ENCODE peak calls at places on chromosomes 3 and 15, in ten cellular contexts. M is omental fat pad, Z is MCF 10A, W is foreskin fibroblast, K is cardiac muscle cell, F is IMR-90, O is psoas muscle, C is PC-9, T is thoracic aorta, X is mesothelial cell of epicardium. L is an unnamed sample.

GRCh38 chr3:14435175-14436011 is 33.0 kb downstream of the SLC6A6 start:
- DNase-seq in C (peak), O (no peak), M (no peak), K (peak), X (no peak), W (peak), Z (no peak), T (no peak), F (no peak), L (peak)

GRCh38 chr3:172467170-172467824 is 19.0 kb upstream of the GHSR start:
- DNase-seq in X (no peak), K (peak), C (peak), Z (peak), T (no peak), W (no peak), M (no peak), O (no peak), F (peak), L (no peak)

GRCh38 chr3:117885046-117885445 is 1149.6 kb downstream of the IGSF11 start:
- DNase-seq in T (no peak), W (no peak), O (no peak), F (no peak), Z (no peak), X (no peak), K (no peak), C (no peak), M (no peak), L (no peak)

GRCh38 chr3:39378092-39378491 is 5.1 kb upstream of the SLC25A38 start:
- DNase-seq in C (peak), T (no peak), K (peak), O (no peak), W (peak), M (no peak), X (no peak), Z (peak), F (peak), L (peak)

GRCh38 chr3:105238367-105238766 is 128.3 kb upstream of the ALCAM start:
- DNase-seq in Z (no peak), X (no peak), K (no peak), F (no peak), W (no peak), M (no peak), T (no peak), C (no peak), O (no peak), L (no peak)

GRCh38 chr15:101522091-101522490 is 32.6 kb upstream of the PCSK6 start:
- DNase-seq in O (no peak), X (no peak), M (no peak), Z (no peak), W (no peak), T (no peak), F (no peak), C (no peak), K (no peak), L (no peak)

GRCh38 chr3:125028657-125029056 is 27.1 kb downstream of the HEG1 start:
- DNase-seq in K (no peak), F (no peak), M (no peak), Z (no peak), O (no peak), X (no peak), W (no peak), T (no peak), C (no peak), L (no peak)

GRCh38 chr3:14118400-14119165 is 6.1 kb downstream of the CHCHD4 start:
- DNase-seq in F (peak), O (no peak), C (no peak), X (no peak), M (no peak), K (peak), Z (peak), W (no peak), T (no peak), L (no peak)

GRCh38 chr3:119695480-119695879 is 7.3 kb upstream of the CFAP91 start:
- DNase-seq in Z (peak), W (no peak), T (no peak), M (no peak), K (peak), C (no peak), F (peak), O (no peak), X (no peak), L (no peak)

GRCh38 chr3:155647988-155648591 is 96.8 kb downstream of the PLCH1 start:
- DNase-seq in C (no peak), M (no peak), T (no peak), W (no peak), Z (no peak), O (no peak), X (no peak), F (no peak), K (no peak), L (no peak)

DNA sequence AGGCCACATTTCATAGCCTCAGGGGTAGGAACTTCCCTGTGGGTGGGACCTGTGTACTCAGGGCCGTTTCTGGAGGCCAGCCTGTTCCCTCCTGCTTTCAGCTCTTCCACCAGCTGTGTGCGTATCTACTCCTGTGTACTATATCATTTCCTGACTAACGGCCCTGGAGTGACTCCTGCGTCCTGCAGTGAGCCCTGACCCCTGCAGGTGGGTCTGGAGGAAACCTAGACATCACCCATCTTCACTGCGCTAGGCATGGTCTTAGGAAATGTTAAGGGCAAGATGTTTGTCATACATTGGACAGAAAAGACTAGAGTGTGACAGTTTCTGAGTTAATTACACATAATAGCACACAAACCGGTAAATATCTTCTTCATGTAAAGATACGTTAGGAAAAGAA is 297.3 kb downstream of the GABRB3 start:
- DNase-seq in W (no peak), T (no peak), Z (no peak), X (no peak), O (no peak), K (no peak), C (no peak), F (no peak), M (no peak), L (no peak)
- TF ChIP-seq CTCF in W (no peak), T (no peak), Z (no peak), X (no peak), O (no peak), K (no peak), C (no peak), F (no peak), M (no peak), L (no peak)

GRCh38 chr3:127988770-127989518 is 63.3 kb upstream of the SEC61A1 start:
- DNase-seq in O (no peak), Z (no peak), X (no peak), M (no peak), W (no peak), T (no peak), C (no peak), F (no peak), K (no peak), L (no peak)
- TF ChIP-seq CTCF in O (no peak), Z (no peak), X (no peak), M (no peak), W (no peak), T (no peak), C (no peak), F (no peak), K (no peak), L (no peak)

GRCh38 chr15:41936155-41936554 is 36.2 kb downstream of the EHD4 start:
- DNase-seq in X (no peak), K (no peak), Z (no peak), W (no peak), C (no peak), O (no peak), T (no peak), M (no peak), F (no peak), L (no peak)

GRCh38 chr15:41935566-41936020 is 36.8 kb downstream of the EHD4 start:
- DNase-seq in O (no peak), K (no peak), F (no peak), M (no peak), Z (no peak), W (no peak), T (no peak), C (peak), X (no peak), L (no peak)

GRCh38 chr15:41934843-41935242 is 37.5 kb downstream of the EHD4 start:
- DNase-seq in Z (peak), M (no peak), K (no peak), X (no peak), T (no peak), F (no peak), W (no peak), O (no peak), C (peak), L (no peak)

GRCh38 chr15:41937568-41937923 is 34.8 kb downstream of the EHD4 start:
- DNase-seq in W (no peak), F (no peak), Z (no peak), M (no peak), C (no peak), X (no peak), T (no peak), O (no peak), K (no peak), L (no peak)

GRCh38 chr15:41936649-41937567 is 35.4 kb downstream of the EHD4 start:
- DNase-seq in C (no peak), M (no peak), O (peak), F (peak), T (no peak), W (no peak), K (peak), Z (no peak), X (no peak), L (peak)
- TF ChIP-seq CTCF in C (no peak), M (no peak), O (no peak), F (no peak), T (no peak), W (no peak), K (no peak), Z (no peak), X (no peak), L (no peak)

DNA sequence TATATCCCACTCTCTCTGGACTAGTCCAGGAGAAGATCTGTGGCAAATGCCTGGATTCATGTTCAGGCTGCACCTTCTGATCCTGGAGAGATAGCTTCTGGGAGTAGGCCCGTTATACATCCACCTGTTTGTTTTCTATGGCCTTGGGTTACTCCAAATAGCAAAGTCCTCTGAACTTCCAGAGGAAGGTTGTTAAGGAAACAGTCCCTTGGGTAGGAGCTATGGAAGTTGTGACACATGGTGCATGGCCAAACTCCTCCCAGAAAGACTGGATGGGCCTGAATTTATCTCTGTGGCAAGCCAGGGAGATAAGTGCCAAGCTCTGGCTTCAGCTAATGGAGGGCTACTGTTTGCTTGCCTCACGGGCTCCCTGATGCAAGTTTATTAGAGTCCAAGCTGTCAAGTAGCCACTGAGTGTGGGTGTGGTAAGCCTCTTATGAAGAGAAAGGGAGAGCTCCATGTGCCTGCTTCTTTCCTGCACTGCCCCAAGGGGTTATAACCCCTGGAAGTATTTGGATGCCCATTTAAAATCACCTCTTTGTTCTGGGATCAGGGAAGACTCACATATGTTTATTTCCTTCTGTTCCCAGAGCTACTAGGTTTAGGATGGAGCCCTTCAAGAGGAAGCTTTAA is 328.7 kb upstream of the ATP11B start:
- DNase-seq in Z (no peak), C (no peak), M (no peak), X (no peak), O (no peak), W (no peak), K (no peak), F (no peak), T (no peak), L (no peak)
- TF ChIP-seq CTCF in Z (no peak), C (no peak), M (no peak), X (no peak), O (no peak), W (no peak), K (no peak), F (no peak), T (no peak), L (no peak)

DNA sequence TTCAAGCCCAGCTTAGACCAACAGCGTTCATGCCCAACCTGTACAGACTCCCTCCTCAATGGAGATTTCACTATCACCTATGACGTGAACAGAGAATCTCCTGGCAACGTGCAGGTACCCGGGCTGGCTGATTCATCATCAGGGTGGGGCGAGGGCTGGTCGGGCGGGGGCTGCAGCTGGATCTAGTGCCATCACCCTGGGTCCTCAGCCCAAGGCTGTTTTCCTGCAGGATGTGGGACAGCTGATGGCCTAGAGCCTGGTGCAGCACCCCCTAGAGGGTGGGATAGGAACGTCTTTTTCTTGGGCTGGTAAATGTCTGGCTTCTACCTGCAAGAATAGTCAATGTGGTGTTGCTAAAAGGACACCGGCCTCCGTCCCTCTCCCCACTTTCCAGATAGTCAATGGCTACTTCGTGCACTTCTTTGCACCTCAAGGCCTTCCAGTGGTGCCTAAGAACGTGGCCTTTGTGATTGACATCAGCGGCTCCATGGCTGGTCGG is 4.4 kb downstream of the ITIH3 start:
- DNase-seq in K (peak), C (peak), X (no peak), T (no peak), M (no peak), W (no peak), Z (peak), O (no peak), F (no peak), L (peak)
- TF ChIP-seq CTCF in K (peak), C (peak), X (peak), T (peak), M (no peak), W (peak), Z (peak), O (peak), F (peak), L (peak)

L was measured in endothelial cell.